ENCODE peak calls at places on chromosomes 16 and 17, in nine cellular contexts. One of them, this sample, is unnamed.

GRCh38 chr16:24253192-24253591 is 2.9 kb upstream of the CACNG3 start:
- DNase-seq in activated naive CD4-positive, alpha-beta T cell: no peak
- DNase-seq in stimulated activated CD4-positive, alpha-beta T cell treated with anti-CD3 and anti-CD28 coated beads, Interleukin-15, amount 100 ng/mL, for 24 hours: peak
- DNase-seq in LNCaP clone FGC: peak
- DNase-seq in T-helper 1 cell: no peak
- DNase-seq in progenitor cell of endocrine pancreas: peak
- DNase-seq in activated CD4-positive, alpha-beta T cell treated with anti-CD3 and anti-CD28 coated beads, Interleukin-2, amount 50 U/mL, for 1 hour: peak
- DNase-seq in NCI-H1417 treated with DMSO at 0.1 percent for 48 hours: no peak
- DNase-seq in HFFc6: no peak
- DNase-seq in this sample: peak

GRCh38 chr17:3958200-3958599 is 6.0 kb downstream of the ATP2A3 start:
- DNase-seq in activated naive CD4-positive, alpha-beta T cell: no peak
- DNase-seq in stimulated activated CD4-positive, alpha-beta T cell treated with anti-CD3 and anti-CD28 coated beads, Interleukin-15, amount 100 ng/mL, for 24 hours: no peak
- DNase-seq in LNCaP clone FGC: no peak
- DNase-seq in T-helper 1 cell: no peak
- DNase-seq in progenitor cell of endocrine pancreas: no peak
- DNase-seq in activated CD4-positive, alpha-beta T cell treated with anti-CD3 and anti-CD28 coated beads, Interleukin-2, amount 50 U/mL, for 1 hour: no peak
- DNase-seq in NCI-H1417 treated with DMSO at 0.1 percent for 48 hours: no peak
- DNase-seq in HFFc6: no peak
- DNase-seq in this sample: no peak

GRCh38 chr16:89344314-89344828 is 126.9 kb downstream of the ZNF778 start:
- DNase-seq in activated naive CD4-positive, alpha-beta T cell: no peak
- DNase-seq in stimulated activated CD4-positive, alpha-beta T cell treated with anti-CD3 and anti-CD28 coated beads, Interleukin-15, amount 100 ng/mL, for 24 hours: no peak
- DNase-seq in LNCaP clone FGC: no peak
- DNase-seq in T-helper 1 cell: no peak
- DNase-seq in progenitor cell of endocrine pancreas: no peak
- DNase-seq in activated CD4-positive, alpha-beta T cell treated with anti-CD3 and anti-CD28 coated beads, Interleukin-2, amount 50 U/mL, for 1 hour: no peak
- DNase-seq in NCI-H1417 treated with DMSO at 0.1 percent for 48 hours: no peak
- DNase-seq in HFFc6: no peak
- DNase-seq in this sample: no peak

GRCh38 chr17:19799796-19800195 is 51.7 kb upstream of the ALDH3A1 start:
- DNase-seq in activated naive CD4-positive, alpha-beta T cell: no peak
- DNase-seq in stimulated activated CD4-positive, alpha-beta T cell treated with anti-CD3 and anti-CD28 coated beads, Interleukin-15, amount 100 ng/mL, for 24 hours: no peak
- DNase-seq in LNCaP clone FGC: no peak
- DNase-seq in T-helper 1 cell: no peak
- DNase-seq in progenitor cell of endocrine pancreas: no peak
- DNase-seq in activated CD4-positive, alpha-beta T cell treated with anti-CD3 and anti-CD28 coated beads, Interleukin-2, amount 50 U/mL, for 1 hour: no peak
- DNase-seq in NCI-H1417 treated with DMSO at 0.1 percent for 48 hours: no peak
- DNase-seq in HFFc6: no peak
- DNase-seq in this sample: no peak

GRCh38 chr16:813204-813915 is 12.8 kb upstream of the GNG13 start:
- DNase-seq in activated naive CD4-positive, alpha-beta T cell: peak
- DNase-seq in stimulated activated CD4-positive, alpha-beta T cell treated with anti-CD3 and anti-CD28 coated beads, Interleukin-15, amount 100 ng/mL, for 24 hours: peak
- DNase-seq in LNCaP clone FGC: no peak
- DNase-seq in T-helper 1 cell: peak
- DNase-seq in progenitor cell of endocrine pancreas: peak
- DNase-seq in activated CD4-positive, alpha-beta T cell treated with anti-CD3 and anti-CD28 coated beads, Interleukin-2, amount 50 U/mL, for 1 hour: peak
- DNase-seq in NCI-H1417 treated with DMSO at 0.1 percent for 48 hours: no peak
- DNase-seq in HFFc6: peak
- DNase-seq in this sample: peak

GRCh38 chr17:43758497-43759174 is at the start of gene SOST:
- DNase-seq in activated naive CD4-positive, alpha-beta T cell: no peak
- DNase-seq in stimulated activated CD4-positive, alpha-beta T cell treated with anti-CD3 and anti-CD28 coated beads, Interleukin-15, amount 100 ng/mL, for 24 hours: no peak
- DNase-seq in LNCaP clone FGC: no peak
- DNase-seq in T-helper 1 cell: no peak
- DNase-seq in progenitor cell of endocrine pancreas: no peak
- DNase-seq in activated CD4-positive, alpha-beta T cell treated with anti-CD3 and anti-CD28 coated beads, Interleukin-2, amount 50 U/mL, for 1 hour: no peak
- DNase-seq in NCI-H1417 treated with DMSO at 0.1 percent for 48 hours: no peak
- DNase-seq in HFFc6: no peak
- DNase-seq in this sample: no peak

GRCh38 chr16:69319826-69320730 is 8.9 kb downstream of the VPS4A start:
- DNase-seq in activated naive CD4-positive, alpha-beta T cell: no peak
- DNase-seq in stimulated activated CD4-positive, alpha-beta T cell treated with anti-CD3 and anti-CD28 coated beads, Interleukin-15, amount 100 ng/mL, for 24 hours: no peak
- DNase-seq in LNCaP clone FGC: no peak
- DNase-seq in T-helper 1 cell: no peak
- DNase-seq in progenitor cell of endocrine pancreas: no peak
- DNase-seq in activated CD4-positive, alpha-beta T cell treated with anti-CD3 and anti-CD28 coated beads, Interleukin-2, amount 50 U/mL, for 1 hour: no peak
- DNase-seq in NCI-H1417 treated with DMSO at 0.1 percent for 48 hours: no peak
- DNase-seq in HFFc6: no peak
- DNase-seq in this sample: no peak

GRCh38 chr16:5836979-5837670 is 739.5 kb upstream of the EEF2KMT start:
- DNase-seq in activated naive CD4-positive, alpha-beta T cell: no peak
- DNase-seq in stimulated activated CD4-positive, alpha-beta T cell treated with anti-CD3 and anti-CD28 coated beads, Interleukin-15, amount 100 ng/mL, for 24 hours: no peak
- DNase-seq in LNCaP clone FGC: no peak
- DNase-seq in T-helper 1 cell: no peak
- DNase-seq in progenitor cell of endocrine pancreas: no peak
- DNase-seq in activated CD4-positive, alpha-beta T cell treated with anti-CD3 and anti-CD28 coated beads, Interleukin-2, amount 50 U/mL, for 1 hour: no peak
- DNase-seq in NCI-H1417 treated with DMSO at 0.1 percent for 48 hours: no peak
- DNase-seq in HFFc6: no peak
- DNase-seq in this sample: no peak

GRCh38 chr16:89031715-89032659 is 55.0 kb upstream of the CBFA2T3 start:
- DNase-seq in activated naive CD4-positive, alpha-beta T cell: peak
- DNase-seq in stimulated activated CD4-positive, alpha-beta T cell treated with anti-CD3 and anti-CD28 coated beads, Interleukin-15, amount 100 ng/mL, for 24 hours: peak
- DNase-seq in LNCaP clone FGC: no peak
- DNase-seq in T-helper 1 cell: peak
- DNase-seq in progenitor cell of endocrine pancreas: no peak
- DNase-seq in activated CD4-positive, alpha-beta T cell treated with anti-CD3 and anti-CD28 coated beads, Interleukin-2, amount 50 U/mL, for 1 hour: peak
- DNase-seq in NCI-H1417 treated with DMSO at 0.1 percent for 48 hours: no peak
- DNase-seq in HFFc6: no peak
- DNase-seq in this sample: no peak

GRCh38 chr17:21079196-21079595 is 36.4 kb upstream of the USP22 start:
- DNase-seq in activated naive CD4-positive, alpha-beta T cell: no peak
- DNase-seq in stimulated activated CD4-positive, alpha-beta T cell treated with anti-CD3 and anti-CD28 coated beads, Interleukin-15, amount 100 ng/mL, for 24 hours: no peak
- DNase-seq in LNCaP clone FGC: no peak
- DNase-seq in T-helper 1 cell: no peak
- DNase-seq in progenitor cell of endocrine pancreas: no peak
- DNase-seq in activated CD4-positive, alpha-beta T cell treated with anti-CD3 and anti-CD28 coated beads, Interleukin-2, amount 50 U/mL, for 1 hour: no peak
- DNase-seq in NCI-H1417 treated with DMSO at 0.1 percent for 48 hours: no peak
- DNase-seq in HFFc6: no peak
- DNase-seq in this sample: no peak

GRCh38 chr16:84687715-84688114 is 12.1 kb upstream of the USP10 start:
- DNase-seq in activated naive CD4-positive, alpha-beta T cell: no peak
- DNase-seq in stimulated activated CD4-positive, alpha-beta T cell treated with anti-CD3 and anti-CD28 coated beads, Interleukin-15, amount 100 ng/mL, for 24 hours: no peak
- DNase-seq in LNCaP clone FGC: no peak
- DNase-seq in T-helper 1 cell: no peak
- DNase-seq in progenitor cell of endocrine pancreas: no peak
- DNase-seq in activated CD4-positive, alpha-beta T cell treated with anti-CD3 and anti-CD28 coated beads, Interleukin-2, amount 50 U/mL, for 1 hour: no peak
- DNase-seq in NCI-H1417 treated with DMSO at 0.1 percent for 48 hours: no peak
- DNase-seq in HFFc6: peak
- DNase-seq in this sample: no peak

GRCh38 chr17:72183194-72183685 is 62.4 kb downstream of the SOX9 start:
- DNase-seq in activated naive CD4-positive, alpha-beta T cell: no peak
- DNase-seq in stimulated activated CD4-positive, alpha-beta T cell treated with anti-CD3 and anti-CD28 coated beads, Interleukin-15, amount 100 ng/mL, for 24 hours: no peak
- DNase-seq in LNCaP clone FGC: peak
- DNase-seq in T-helper 1 cell: no peak
- DNase-seq in progenitor cell of endocrine pancreas: no peak
- DNase-seq in activated CD4-positive, alpha-beta T cell treated with anti-CD3 and anti-CD28 coated beads, Interleukin-2, amount 50 U/mL, for 1 hour: no peak
- DNase-seq in NCI-H1417 treated with DMSO at 0.1 percent for 48 hours: no peak
- DNase-seq in HFFc6: no peak
- DNase-seq in this sample: no peak

GRCh38 chr16:26348095-26348494 is 656.3 kb downstream of the HS3ST4 start:
- DNase-seq in activated naive CD4-positive, alpha-beta T cell: no peak
- DNase-seq in stimulated activated CD4-positive, alpha-beta T cell treated with anti-CD3 and anti-CD28 coated beads, Interleukin-15, amount 100 ng/mL, for 24 hours: no peak
- DNase-seq in LNCaP clone FGC: no peak
- DNase-seq in T-helper 1 cell: no peak
- DNase-seq in progenitor cell of endocrine pancreas: no peak
- DNase-seq in activated CD4-positive, alpha-beta T cell treated with anti-CD3 and anti-CD28 coated beads, Interleukin-2, amount 50 U/mL, for 1 hour: no peak
- DNase-seq in NCI-H1417 treated with DMSO at 0.1 percent for 48 hours: no peak
- DNase-seq in HFFc6: no peak
- DNase-seq in this sample: no peak

GRCh38 chr16:88442811-88443576 is 10.1 kb upstream of the ZFPM1 start:
- DNase-seq in activated naive CD4-positive, alpha-beta T cell: peak
- DNase-seq in stimulated activated CD4-positive, alpha-beta T cell treated with anti-CD3 and anti-CD28 coated beads, Interleukin-15, amount 100 ng/mL, for 24 hours: peak
- DNase-seq in LNCaP clone FGC: no peak
- DNase-seq in T-helper 1 cell: peak
- DNase-seq in progenitor cell of endocrine pancreas: peak
- DNase-seq in activated CD4-positive, alpha-beta T cell treated with anti-CD3 and anti-CD28 coated beads, Interleukin-2, amount 50 U/mL, for 1 hour: peak
- DNase-seq in NCI-H1417 treated with DMSO at 0.1 percent for 48 hours: peak
- DNase-seq in HFFc6: peak
- DNase-seq in this sample: peak

GRCh38 chr16:58679763-58680162 is 4.8 kb downstream of the SLC38A7 start:
- DNase-seq in activated naive CD4-positive, alpha-beta T cell: no peak
- DNase-seq in stimulated activated CD4-positive, alpha-beta T cell treated with anti-CD3 and anti-CD28 coated beads, Interleukin-15, amount 100 ng/mL, for 24 hours: no peak
- DNase-seq in LNCaP clone FGC: no peak
- DNase-seq in T-helper 1 cell: no peak
- DNase-seq in progenitor cell of endocrine pancreas: no peak
- DNase-seq in activated CD4-positive, alpha-beta T cell treated with anti-CD3 and anti-CD28 coated beads, Interleukin-2, amount 50 U/mL, for 1 hour: no peak
- DNase-seq in NCI-H1417 treated with DMSO at 0.1 percent for 48 hours: no peak
- DNase-seq in HFFc6: no peak
- DNase-seq in this sample: no peak

GRCh38 chr17:74956093-74956492 is 16.5 kb downstream of the HID1 start:
- DNase-seq in activated naive CD4-positive, alpha-beta T cell: no peak
- DNase-seq in stimulated activated CD4-positive, alpha-beta T cell treated with anti-CD3 and anti-CD28 coated beads, Interleukin-15, amount 100 ng/mL, for 24 hours: no peak
- DNase-seq in LNCaP clone FGC: no peak
- DNase-seq in T-helper 1 cell: no peak
- DNase-seq in progenitor cell of endocrine pancreas: no peak
- DNase-seq in activated CD4-positive, alpha-beta T cell treated with anti-CD3 and anti-CD28 coated beads, Interleukin-2, amount 50 U/mL, for 1 hour: no peak
- DNase-seq in NCI-H1417 treated with DMSO at 0.1 percent for 48 hours: no peak
- DNase-seq in HFFc6: no peak
- DNase-seq in this sample: no peak

GRCh38 chr16:57540906-57541753 is 1.3 kb upstream of the ADGRG5 start:
- DNase-seq in activated naive CD4-positive, alpha-beta T cell: no peak
- DNase-seq in stimulated activated CD4-positive, alpha-beta T cell treated with anti-CD3 and anti-CD28 coated beads, Interleukin-15, amount 100 ng/mL, for 24 hours: no peak
- DNase-seq in LNCaP clone FGC: no peak
- DNase-seq in T-helper 1 cell: no peak
- DNase-seq in progenitor cell of endocrine pancreas: no peak
- DNase-seq in activated CD4-positive, alpha-beta T cell treated with anti-CD3 and anti-CD28 coated beads, Interleukin-2, amount 50 U/mL, for 1 hour: no peak
- DNase-seq in NCI-H1417 treated with DMSO at 0.1 percent for 48 hours: no peak
- DNase-seq in HFFc6: no peak
- DNase-seq in this sample: peak

GRCh38 chr17:74831442-74832146 is 28.1 kb downstream of the GRIN2C start:
- DNase-seq in activated naive CD4-positive, alpha-beta T cell: no peak
- DNase-seq in stimulated activated CD4-positive, alpha-beta T cell treated with anti-CD3 and anti-CD28 coated beads, Interleukin-15, amount 100 ng/mL, for 24 hours: no peak
- DNase-seq in LNCaP clone FGC: no peak
- DNase-seq in T-helper 1 cell: no peak
- DNase-seq in progenitor cell of endocrine pancreas: no peak
- DNase-seq in activated CD4-positive, alpha-beta T cell treated with anti-CD3 and anti-CD28 coated beads, Interleukin-2, amount 50 U/mL, for 1 hour: no peak
- DNase-seq in NCI-H1417 treated with DMSO at 0.1 percent for 48 hours: no peak
- DNase-seq in HFFc6: no peak
- DNase-seq in this sample: no peak

GRCh38 chr16:88197481-88198456 is 185.0 kb upstream of the ZNF469 start:
- DNase-seq in activated naive CD4-positive, alpha-beta T cell: no peak
- DNase-seq in stimulated activated CD4-positive, alpha-beta T cell treated with anti-CD3 and anti-CD28 coated beads, Interleukin-15, amount 100 ng/mL, for 24 hours: no peak
- DNase-seq in LNCaP clone FGC: no peak
- DNase-seq in T-helper 1 cell: no peak
- DNase-seq in progenitor cell of endocrine pancreas: no peak
- DNase-seq in activated CD4-positive, alpha-beta T cell treated with anti-CD3 and anti-CD28 coated beads, Interleukin-2, amount 50 U/mL, for 1 hour: no peak
- DNase-seq in NCI-H1417 treated with DMSO at 0.1 percent for 48 hours: no peak
- DNase-seq in HFFc6: no peak
- DNase-seq in this sample: no peak

GRCh38 chr16:3998793-3999478 is 117.3 kb downstream of the ADCY9 start:
- DNase-seq in activated naive CD4-positive, alpha-beta T cell: no peak
- DNase-seq in stimulated activated CD4-positive, alpha-beta T cell treated with anti-CD3 and anti-CD28 coated beads, Interleukin-15, amount 100 ng/mL, for 24 hours: no peak
- DNase-seq in LNCaP clone FGC: no peak
- DNase-seq in T-helper 1 cell: no peak
- DNase-seq in progenitor cell of endocrine pancreas: no peak
- DNase-seq in activated CD4-positive, alpha-beta T cell treated with anti-CD3 and anti-CD28 coated beads, Interleukin-2, amount 50 U/mL, for 1 hour: no peak
- DNase-seq in NCI-H1417 treated with DMSO at 0.1 percent for 48 hours: no peak
- DNase-seq in HFFc6: peak
- DNase-seq in this sample: no peak

GRCh38 chr16:50071075-50071671 is 5.4 kb downstream of the HEATR3 start:
- DNase-seq in activated naive CD4-positive, alpha-beta T cell: no peak
- DNase-seq in stimulated activated CD4-positive, alpha-beta T cell treated with anti-CD3 and anti-CD28 coated beads, Interleukin-15, amount 100 ng/mL, for 24 hours: no peak
- DNase-seq in LNCaP clone FGC: no peak
- DNase-seq in T-helper 1 cell: no peak
- DNase-seq in progenitor cell of endocrine pancreas: no peak
- DNase-seq in activated CD4-positive, alpha-beta T cell treated with anti-CD3 and anti-CD28 coated beads, Interleukin-2, amount 50 U/mL, for 1 hour: no peak
- DNase-seq in NCI-H1417 treated with DMSO at 0.1 percent for 48 hours: no peak
- DNase-seq in HFFc6: no peak
- DNase-seq in this sample: no peak

GRCh38 chr16:50601341-50601740 is 53.1 kb downstream of the NKD1 start:
- DNase-seq in activated naive CD4-positive, alpha-beta T cell: no peak
- DNase-seq in stimulated activated CD4-positive, alpha-beta T cell treated with anti-CD3 and anti-CD28 coated beads, Interleukin-15, amount 100 ng/mL, for 24 hours: no peak
- DNase-seq in LNCaP clone FGC: no peak
- DNase-seq in T-helper 1 cell: no peak
- DNase-seq in progenitor cell of endocrine pancreas: no peak
- DNase-seq in activated CD4-positive, alpha-beta T cell treated with anti-CD3 and anti-CD28 coated beads, Interleukin-2, amount 50 U/mL, for 1 hour: no peak
- DNase-seq in NCI-H1417 treated with DMSO at 0.1 percent for 48 hours: no peak
- DNase-seq in HFFc6: no peak
- DNase-seq in this sample: no peak

GRCh38 chr17:19305261-19305660 is 57.3 kb downstream of the B9D1 start:
- DNase-seq in activated naive CD4-positive, alpha-beta T cell: no peak
- DNase-seq in stimulated activated CD4-positive, alpha-beta T cell treated with anti-CD3 and anti-CD28 coated beads, Interleukin-15, amount 100 ng/mL, for 24 hours: no peak
- DNase-seq in LNCaP clone FGC: no peak
- DNase-seq in T-helper 1 cell: no peak
- DNase-seq in progenitor cell of endocrine pancreas: no peak
- DNase-seq in activated CD4-positive, alpha-beta T cell treated with anti-CD3 and anti-CD28 coated beads, Interleukin-2, amount 50 U/mL, for 1 hour: no peak
- DNase-seq in NCI-H1417 treated with DMSO at 0.1 percent for 48 hours: no peak
- DNase-seq in HFFc6: no peak
- DNase-seq in this sample: no peak

GRCh38 chr17:58783380-58783779 is 27.7 kb downstream of the PPM1E start:
- DNase-seq in activated naive CD4-positive, alpha-beta T cell: no peak
- DNase-seq in stimulated activated CD4-positive, alpha-beta T cell treated with anti-CD3 and anti-CD28 coated beads, Interleukin-15, amount 100 ng/mL, for 24 hours: no peak
- DNase-seq in LNCaP clone FGC: no peak
- DNase-seq in T-helper 1 cell: no peak
- DNase-seq in progenitor cell of endocrine pancreas: no peak
- DNase-seq in activated CD4-positive, alpha-beta T cell treated with anti-CD3 and anti-CD28 coated beads, Interleukin-2, amount 50 U/mL, for 1 hour: no peak
- DNase-seq in NCI-H1417 treated with DMSO at 0.1 percent for 48 hours: peak
- DNase-seq in HFFc6: no peak
- DNase-seq in this sample: no peak

GRCh38 chr16:30187971-30188561 is 4.7 kb downstream of the CORO1A start:
- DNase-seq in activated naive CD4-positive, alpha-beta T cell: no peak
- DNase-seq in stimulated activated CD4-positive, alpha-beta T cell treated with anti-CD3 and anti-CD28 coated beads, Interleukin-15, amount 100 ng/mL, for 24 hours: peak
- DNase-seq in LNCaP clone FGC: no peak
- DNase-seq in T-helper 1 cell: no peak
- DNase-seq in progenitor cell of endocrine pancreas: no peak
- DNase-seq in activated CD4-positive, alpha-beta T cell treated with anti-CD3 and anti-CD28 coated beads, Interleukin-2, amount 50 U/mL, for 1 hour: no peak
- DNase-seq in NCI-H1417 treated with DMSO at 0.1 percent for 48 hours: no peak
- DNase-seq in HFFc6: no peak
- DNase-seq in this sample: peak

GRCh38 chr17:54172654-54173316 is 350.1 kb downstream of the KIF2B start:
- DNase-seq in activated naive CD4-positive, alpha-beta T cell: no peak
- DNase-seq in stimulated activated CD4-positive, alpha-beta T cell treated with anti-CD3 and anti-CD28 coated beads, Interleukin-15, amount 100 ng/mL, for 24 hours: peak
- DNase-seq in LNCaP clone FGC: peak
- DNase-seq in T-helper 1 cell: no peak
- DNase-seq in progenitor cell of endocrine pancreas: no peak
- DNase-seq in activated CD4-positive, alpha-beta T cell treated with anti-CD3 and anti-CD28 coated beads, Interleukin-2, amount 50 U/mL, for 1 hour: no peak
- DNase-seq in NCI-H1417 treated with DMSO at 0.1 percent for 48 hours: no peak
- DNase-seq in HFFc6: no peak
- DNase-seq in this sample: peak

GRCh38 chr17:48728232-48729231 is at the start of gene HOXB13:
- DNase-seq in activated naive CD4-positive, alpha-beta T cell: no peak
- DNase-seq in stimulated activated CD4-positive, alpha-beta T cell treated with anti-CD3 and anti-CD28 coated beads, Interleukin-15, amount 100 ng/mL, for 24 hours: peak
- DNase-seq in LNCaP clone FGC: peak
- DNase-seq in T-helper 1 cell: no peak
- DNase-seq in progenitor cell of endocrine pancreas: no peak
- DNase-seq in activated CD4-positive, alpha-beta T cell treated with anti-CD3 and anti-CD28 coated beads, Interleukin-2, amount 50 U/mL, for 1 hour: peak
- DNase-seq in NCI-H1417 treated with DMSO at 0.1 percent for 48 hours: peak
- DNase-seq in HFFc6: no peak
- DNase-seq in this sample: peak

GRCh38 chr16:86396318-86396882 is 113.9 kb upstream of the FOXF1 start:
- DNase-seq in activated naive CD4-positive, alpha-beta T cell: no peak
- DNase-seq in stimulated activated CD4-positive, alpha-beta T cell treated with anti-CD3 and anti-CD28 coated beads, Interleukin-15, amount 100 ng/mL, for 24 hours: no peak
- DNase-seq in LNCaP clone FGC: no peak
- DNase-seq in T-helper 1 cell: no peak
- DNase-seq in progenitor cell of endocrine pancreas: no peak
- DNase-seq in activated CD4-positive, alpha-beta T cell treated with anti-CD3 and anti-CD28 coated beads, Interleukin-2, amount 50 U/mL, for 1 hour: no peak
- DNase-seq in NCI-H1417 treated with DMSO at 0.1 percent for 48 hours: no peak
- DNase-seq in HFFc6: peak
- DNase-seq in this sample: no peak

GRCh38 chr16:83206426-83206825 is 579.7 kb downstream of the CDH13 start:
- DNase-seq in activated naive CD4-positive, alpha-beta T cell: no peak
- DNase-seq in stimulated activated CD4-positive, alpha-beta T cell treated with anti-CD3 and anti-CD28 coated beads, Interleukin-15, amount 100 ng/mL, for 24 hours: no peak
- DNase-seq in LNCaP clone FGC: no peak
- DNase-seq in T-helper 1 cell: no peak
- DNase-seq in progenitor cell of endocrine pancreas: no peak
- DNase-seq in activated CD4-positive, alpha-beta T cell treated with anti-CD3 and anti-CD28 coated beads, Interleukin-2, amount 50 U/mL, for 1 hour: no peak
- DNase-seq in NCI-H1417 treated with DMSO at 0.1 percent for 48 hours: no peak
- DNase-seq in HFFc6: no peak
- DNase-seq in this sample: no peak

GRCh38 chr16:5580320-5580719 is 482.7 kb upstream of the EEF2KMT start:
- DNase-seq in activated naive CD4-positive, alpha-beta T cell: no peak
- DNase-seq in stimulated activated CD4-positive, alpha-beta T cell treated with anti-CD3 and anti-CD28 coated beads, Interleukin-15, amount 100 ng/mL, for 24 hours: no peak
- DNase-seq in LNCaP clone FGC: no peak
- DNase-seq in T-helper 1 cell: no peak
- DNase-seq in progenitor cell of endocrine pancreas: no peak
- DNase-seq in activated CD4-positive, alpha-beta T cell treated with anti-CD3 and anti-CD28 coated beads, Interleukin-2, amount 50 U/mL, for 1 hour: no peak
- DNase-seq in NCI-H1417 treated with DMSO at 0.1 percent for 48 hours: no peak
- DNase-seq in HFFc6: no peak
- DNase-seq in this sample: no peak

GRCh38 chr17:75463612-75464011 is 7.2 kb downstream of the TMEM94 start:
- DNase-seq in activated naive CD4-positive, alpha-beta T cell: no peak
- DNase-seq in stimulated activated CD4-positive, alpha-beta T cell treated with anti-CD3 and anti-CD28 coated beads, Interleukin-15, amount 100 ng/mL, for 24 hours: no peak
- DNase-seq in LNCaP clone FGC: no peak
- DNase-seq in T-helper 1 cell: no peak
- DNase-seq in progenitor cell of endocrine pancreas: no peak
- DNase-seq in activated CD4-positive, alpha-beta T cell treated with anti-CD3 and anti-CD28 coated beads, Interleukin-2, amount 50 U/mL, for 1 hour: no peak
- DNase-seq in NCI-H1417 treated with DMSO at 0.1 percent for 48 hours: no peak
- DNase-seq in HFFc6: no peak
- DNase-seq in this sample: no peak